ENCODE peak calls at places on chromosome 5, in six cellular contexts. M is transverse colon; I is keratinocyte; R is naive thymus-derived CD4-positive, alpha-beta T cell; G is neural progenitor cell; X is heart right ventricle. V is an unnamed sample.

GRCh38 chr5:76763136-76763535 is 47.2 kb downstream of the F2R start:
- DNase-seq in G (no peak), M (no peak), X (no peak), R (no peak), I (peak; percentile 86), V (no peak)

GRCh38 chr5:142032747-142033631 is 20.2 kb upstream of the GNPDA1 start:
- DNase-seq in G (no peak), M (no peak), X (no peak), I (no peak), R (no peak), V (no peak)

GRCh38 chr5:90783460-90784333 is 225.1 kb downstream of the ADGRV1 start:
- DNase-seq in R (peak; percentile 72), I (peak; percentile 15), X (peak; percentile 23), M (peak; percentile 73), G (peak; percentile 75), V (peak; percentile 63)

GRCh38 chr5:57681942-57682341 is 199.3 kb upstream of the ACTBL2 start:
- DNase-seq in I (no peak), G (no peak), R (no peak), M (no peak), X (no peak), V (no peak)

GRCh38 chr5:173767580-173768266 is 120.4 kb upstream of the CPEB4 start:
- DNase-seq in X (peak; percentile 72), M (no peak), R (no peak), G (no peak), I (no peak), V (no peak)

GRCh38 chr5:112646139-112646941 is 91.3 kb upstream of the APC start:
- DNase-seq in R (no peak), G (no peak), M (no peak), I (no peak), X (no peak), V (peak; percentile 14)

GRCh38 chr5:60092671-60093422 is 199.3 kb upstream of the PDE4D start:
- DNase-seq in I (no peak), M (no peak), R (no peak), X (no peak), G (no peak), V (no peak)

GRCh38 chr5:23727271-23727670 is 219.9 kb downstream of the PRDM9 start:
- DNase-seq in I (no peak), G (no peak), M (no peak), X (no peak), R (no peak), V (no peak)

GRCh38 chr5:179326176-179326997 is 18.9 kb downstream of the ADAMTS2 start:
- DNase-seq in M (peak; percentile 34), R (no peak), G (peak; percentile 74), I (no peak), X (peak; percentile 59), V (no peak)

GRCh38 chr5:104611419-104611818 is 1048.8 kb upstream of the NUDT12 start:
- DNase-seq in X (no peak), M (no peak), R (no peak), I (no peak), G (no peak), V (no peak)
- H3K27ac ChIP-seq in X (no peak overlapping the region), M (no peak overlapping the region), R (no peak overlapping the region), I (no peak overlapping the region), G (peak overlapping the region; percentile 70), V (no peak overlapping the region)

GRCh38 chr5:137218896-137219295 is 280.2 kb downstream of the SPOCK1 start:
- DNase-seq in G (no peak), X (no peak), R (no peak), I (no peak), M (no peak), V (no peak)

GRCh38 chr5:137215780-137216179 is 283.3 kb downstream of the SPOCK1 start:
- DNase-seq in X (no peak), G (no peak), M (no peak), R (no peak), I (no peak), V (no peak)

GRCh38 chr5:137218471-137218870 is 280.7 kb downstream of the SPOCK1 start:
- DNase-seq in I (no peak), X (no peak), R (no peak), G (no peak), M (no peak), V (no peak)

GRCh38 chr5:137216976-137217598 is 282.0 kb downstream of the SPOCK1 start:
- DNase-seq in X (no peak), G (no peak), R (no peak), I (no peak), M (no peak), V (no peak)

DNA sequence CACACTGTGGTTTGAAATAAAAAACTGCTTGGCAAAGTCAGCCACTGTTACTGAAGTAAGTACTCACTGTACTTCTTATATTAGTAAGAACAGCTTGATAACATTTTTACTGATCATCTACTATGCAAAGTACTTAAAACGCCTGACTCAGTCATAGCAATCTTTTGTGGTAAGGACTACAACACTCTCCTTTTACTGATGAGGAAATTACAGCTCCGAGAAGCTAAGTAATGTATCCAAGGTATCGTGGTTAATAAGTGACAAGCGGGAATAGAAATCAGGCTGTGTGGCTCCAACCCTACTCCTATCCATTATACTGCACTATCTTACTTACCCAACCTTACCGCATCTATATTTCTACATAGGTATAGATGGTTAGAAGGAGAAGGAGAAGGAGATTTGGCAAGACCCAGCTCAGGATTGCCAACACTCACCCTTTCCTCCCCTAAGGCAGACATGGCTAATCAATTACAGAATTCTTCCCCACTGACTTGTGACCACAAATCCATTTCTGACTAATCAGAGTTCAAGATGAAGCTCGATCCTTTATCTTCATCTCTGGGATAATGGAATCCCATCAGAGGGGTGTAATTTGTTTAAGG is 281.4 kb downstream of the SPOCK1 start:
- DNase-seq in I (peak; percentile 42), X (no peak), R (no peak), M (no peak), G (no peak), V (no peak)
- H3K27ac ChIP-seq in I (no peak overlapping the region), X (no peak overlapping the region), R (no peak overlapping the region), M (no peak overlapping the region), G (no peak overlapping the region), V (no peak overlapping the region)

GRCh38 chr5:27619982-27620381 is 581.6 kb upstream of the CDH9 start:
- DNase-seq in G (no peak), R (no peak), I (no peak), M (no peak), X (no peak), V (no peak)
- H3K27ac ChIP-seq in G (no peak overlapping the region), R (no peak overlapping the region), I (no peak overlapping the region), M (no peak overlapping the region), X (no peak overlapping the region), V (no peak overlapping the region)

GRCh38 chr5:109399092-109399759 is 10.5 kb downstream of the PJA2 start:
- DNase-seq in M (no peak), I (no peak), R (no peak), X (no peak), G (no peak), V (no peak)

GRCh38 chr5:109390188-109390587 is 19.6 kb downstream of the PJA2 start:
- DNase-seq in G (no peak), M (no peak), X (no peak), R (no peak), I (no peak), V (no peak)

GRCh38 chr5:109396965-109397364 is 12.8 kb downstream of the PJA2 start:
- DNase-seq in R (no peak), X (no peak), M (no peak), G (no peak), I (no peak), V (no peak)

DNA sequence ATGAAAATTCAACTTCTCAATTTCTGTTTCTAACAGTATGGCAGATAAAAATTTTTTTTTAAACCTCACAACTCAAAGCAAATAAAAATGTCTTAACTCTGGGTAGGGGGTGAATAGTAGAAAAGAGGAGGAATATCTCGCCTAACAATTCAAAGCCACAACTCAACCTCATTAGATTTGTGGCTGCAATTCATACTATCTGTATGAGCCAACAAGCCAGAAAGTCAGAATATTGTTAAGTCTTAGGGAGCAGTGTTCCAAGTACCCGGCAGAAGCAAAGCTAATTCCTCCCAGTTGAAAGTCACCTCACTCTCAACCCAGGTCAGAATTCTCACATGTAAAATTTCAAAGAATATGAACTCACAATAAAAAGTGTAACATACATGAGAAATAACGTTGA is 15.0 kb downstream of the PJA2 start:
- DNase-seq in G (no peak), I (no peak), R (no peak), M (no peak), X (no peak), V (no peak)
- H3K27ac ChIP-seq in G (no peak overlapping the region), I (no peak overlapping the region), R (no peak overlapping the region), M (peak overlapping the region; percentile 12), X (no peak overlapping the region), V (no peak overlapping the region)

DNA sequence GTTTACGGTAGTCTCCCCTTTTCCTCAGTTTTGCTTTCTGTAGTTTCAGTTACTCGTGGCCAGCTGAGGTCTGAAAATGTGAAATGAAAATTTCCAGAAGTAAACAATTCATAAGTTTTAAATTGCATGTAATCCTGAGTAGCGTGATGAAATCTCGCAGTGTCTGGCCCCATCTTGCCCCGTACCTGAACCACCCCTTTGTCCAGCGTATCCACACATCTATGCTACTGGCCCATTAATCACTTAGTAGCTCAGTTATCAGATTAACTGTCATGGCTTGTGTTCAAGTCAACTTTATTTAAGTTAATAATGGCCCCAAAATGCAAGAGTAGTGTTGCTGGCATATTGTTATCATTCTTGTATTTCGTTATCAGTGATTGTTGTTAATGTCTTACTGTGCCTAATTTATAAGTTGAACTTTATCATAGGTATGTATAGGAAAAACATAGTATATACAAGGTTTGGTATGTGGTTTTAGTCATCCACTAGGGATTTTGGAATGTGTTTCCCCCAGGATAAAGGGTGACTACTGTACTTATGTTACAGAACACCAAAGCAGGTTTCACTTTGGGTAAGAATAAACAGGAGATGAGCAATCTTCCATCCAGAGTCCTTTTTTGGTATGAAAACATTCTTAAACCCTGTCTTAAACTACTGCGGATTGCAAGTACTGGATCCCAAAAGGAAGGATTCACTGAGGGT is 118.4 kb upstream of the KCNN2 start:
- DNase-seq in I (no peak), M (no peak), X (no peak), G (no peak), R (no peak), V (no peak)
- H3K27ac ChIP-seq in I (no peak overlapping the region), M (no peak overlapping the region), X (no peak overlapping the region), G (no peak overlapping the region), R (no peak overlapping the region), V (no peak overlapping the region)